ENCODE peak calls at places on chromosome 4, in nine cellular contexts. R is activated naive CD8-positive, alpha-beta T cell treated with anti-CD3 and anti-CD28 coated beads, Interleukin-2, amount 50 U/mL, for 16 hours; P is left ventricle myocardium inferior; C is WERI-Rb-1; V is stimulated activated CD4-positive, alpha-beta T cell treated with anti-CD3 and anti-CD28 coated beads, Interleukin-1b, Interleukin-23, amount 100 ng/mL, for 1 hour; E is foreskin fibroblast; G is T-cell; N is activated T-helper 1 cell treated with Interleukin-2 at 50 U/mL for 16 hours; A is HEK293T. I is an unnamed sample.
A peak's percentile ranks its signal among the peaks of the same experiment; 100 is the strongest.

GRCh38 chr4:120066182-120066524 is 495 bp downstream of the MAD2L1 start:
- DNase-seq in R (peak; percentile 10), P (no peak), C (no peak), V (peak; percentile 11), E (no peak), G (no peak), N (no peak), A (peak; percentile 44), I (no peak)

GRCh38 chr4:139844057-139844456 is 178.4 kb downstream of the MGST2 start:
- DNase-seq in R (no peak), P (no peak), C (no peak), V (no peak), E (no peak), G (no peak), N (no peak), A (no peak), I (no peak)

GRCh38 chr4:72468904-72469502 is 100.0 kb downstream of the ADAMTS3 start:
- DNase-seq in R (no peak), P (no peak), C (no peak), V (no peak), E (no peak), G (no peak), N (no peak), A (no peak), I (peak; percentile 32)

GRCh38 chr4:138199568-138200235 is 42.4 kb downstream of the SLC7A11 start:
- DNase-seq in R (no peak), P (no peak), C (no peak), V (no peak), E (no peak), G (no peak), N (no peak), A (no peak), I (no peak)

GRCh38 chr4:132344924-132345828 is 803.9 kb upstream of the PCDH10 start:
- DNase-seq in R (no peak), P (no peak), C (no peak), V (no peak), E (no peak), G (no peak), N (no peak), A (no peak), I (no peak)

GRCh38 chr4:43374352-43374751 is 481.8 kb downstream of the GRXCR1 start:
- DNase-seq in R (no peak), P (no peak), C (peak; percentile 43), V (no peak), E (no peak), G (no peak), N (no peak), A (no peak), I (no peak)

GRCh38 chr4:53598901-53599300 is 7.6 kb upstream of the LNX1 start:
- DNase-seq in R (no peak), P (no peak), C (no peak), V (no peak), E (no peak), G (no peak), N (no peak), A (no peak), I (no peak)

GRCh38 chr4:1449475-1449832 is 43.2 kb upstream of the NKX1-1 start:
- DNase-seq in R (no peak), P (no peak), C (no peak), V (no peak), E (no peak), G (no peak), N (no peak), A (no peak), I (no peak)

GRCh38 chr4:79492148-79492547 is 84.1 kb upstream of the GK2 start:
- DNase-seq in R (no peak), P (peak; percentile 55), C (no peak), V (no peak), E (no peak), G (no peak), N (no peak), A (no peak), I (no peak)

GRCh38 chr4:118718511-118719170 is 33.4 kb downstream of the METTL14 start:
- DNase-seq in R (no peak), P (no peak), C (no peak), V (no peak), E (no peak), G (no peak), N (no peak), A (no peak), I (no peak)

GRCh38 chr4:26105372-26105771 is 191.4 kb downstream of the SMIM20 start:
- DNase-seq in R (no peak), P (no peak), C (no peak), V (no peak), E (no peak), G (no peak), N (no peak), A (no peak), I (no peak)

GRCh38 chr4:75714681-75715080 is 9.7 kb upstream of the USO1 start:
- DNase-seq in R (no peak), P (no peak), C (no peak), V (no peak), E (no peak), G (no peak), N (no peak), A (no peak), I (peak; percentile 16)

GRCh38 chr4:25154594-25155265 is 5.5 kb downstream of the SEPSECS start:
- DNase-seq in R (no peak), P (no peak), C (no peak), V (no peak), E (no peak), G (no peak), N (no peak), A (no peak), I (no peak)

GRCh38 chr4:41072021-41072777 is 142.1 kb downstream of the APBB2 start:
- DNase-seq in R (no peak), P (no peak), C (no peak), V (no peak), E (no peak), G (no peak), N (no peak), A (no peak), I (no peak)

GRCh38 chr4:182478475-182478874 is 235.3 kb downstream of the TENM3 start:
- DNase-seq in R (no peak), P (no peak), C (no peak), V (no peak), E (peak; percentile 2), G (no peak), N (no peak), A (no peak), I (peak; percentile 74)

GRCh38 chr4:11529625-11530201 is 101.0 kb upstream of the HS3ST1 start:
- DNase-seq in R (no peak), P (no peak), C (no peak), V (no peak), E (peak; percentile 35), G (no peak), N (no peak), A (no peak), I (no peak)